ENCODE peak calls at places on chromosome 7, in ten cellular contexts. O, H, S, B, K, P, M, W, J and C are unnamed samples.

GRCh38 chr7:30652951-30653641 is 29.2 kb downstream of the CRHR2 start:
- DNase-seq in O (peak; percentile 80), M (no peak), P (no peak), H (no peak), S (no peak), W (no peak), B (no peak), J (no peak), K (no peak), C (no peak)

GRCh38 chr7:82443044-82443800 is at the start of gene CACNA2D1:
- DNase-seq in B (peak; percentile 54), S (peak; percentile 72), H (no peak), P (peak; percentile 70), W (no peak), M (no peak), K (peak; percentile 12), O (peak; percentile 80), J (no peak), C (no peak)

GRCh38 chr7:25180592-25180923 is 47.7 kb downstream of the NPVF start:
- DNase-seq in P (no peak), K (no peak), J (no peak), O (no peak), M (no peak), B (no peak), S (no peak), H (no peak), W (no peak), C (no peak)

GRCh38 chr7:45061807-45062206 is 27.0 kb downstream of the NACAD start:
- DNase-seq in W (no peak), J (no peak), P (no peak), S (no peak), O (no peak), M (no peak), B (no peak), H (no peak), K (no peak), C (no peak)

GRCh38 chr7:582931-583330 is 63.3 kb upstream of the PDGFA start:
- DNase-seq in P (no peak), M (no peak), K (no peak), W (no peak), O (no peak), S (no peak), J (no peak), H (no peak), B (no peak), C (no peak)

GRCh38 chr7:92835140-92835850 is 1.1 kb downstream of the CDK6 start:
- DNase-seq in S (peak; percentile 58), J (peak; percentile 13), M (peak; percentile 25), W (no peak), O (peak; percentile 86), B (peak; percentile 87), H (no peak), P (no peak), K (peak; percentile 49), C (peak; percentile 72)

GRCh38 chr7:151875862-151876111 is 1.1 kb downstream of the PRKAG2 start:
- DNase-seq in P (no peak), W (no peak), H (no peak), B (peak; percentile 9), K (no peak), J (no peak), M (no peak), O (no peak), S (no peak), C (no peak)

GRCh38 chr7:45885264-45885882 is 2.9 kb upstream of the IGFBP1 start:
- DNase-seq in H (no peak), O (no peak), S (no peak), P (no peak), M (no peak), W (no peak), B (peak; percentile 50), J (no peak), K (no peak), C (peak; percentile 98)